ENCODE peak calls at places on chromosomes 6 and 20, in four cellular contexts. One of them, this sample, is unnamed.

GRCh38 chr6:121520337-121521163 is 85.1 kb downstream of the GJA1 start:
- DNase-seq in NT2/D1: peak; percentile 6
- DNase-seq in HepG2: no peak
- DNase-seq in GM12878: no peak
- DNase-seq in this sample: no peak

GRCh38 chr20:18719426-18719825 is 94.2 kb upstream of the SCP2D1 start:
- DNase-seq in NT2/D1: no peak
- DNase-seq in HepG2: no peak
- DNase-seq in GM12878: no peak
- DNase-seq in this sample: no peak

GRCh38 chr20:32249030-32249738 is 28.3 kb upstream of the KIF3B start:
- DNase-seq in NT2/D1: no peak
- DNase-seq in HepG2: no peak
- DNase-seq in GM12878: no peak
- DNase-seq in this sample: no peak

GRCh38 chr20:11502051-11502450 is 415.6 kb upstream of the BTBD3 start:
- DNase-seq in NT2/D1: no peak
- DNase-seq in HepG2: no peak
- DNase-seq in GM12878: no peak
- DNase-seq in this sample: no peak

GRCh38 chr6:168864541-168865495 is 388.8 kb downstream of the THBS2 start:
- DNase-seq in NT2/D1: no peak
- DNase-seq in HepG2: no peak
- DNase-seq in GM12878: no peak
- DNase-seq in this sample: no peak

GRCh38 chr6:113893866-113894265 is 36.7 kb downstream of the MARCKS start:
- DNase-seq in NT2/D1: no peak
- DNase-seq in HepG2: no peak
- DNase-seq in GM12878: no peak
- DNase-seq in this sample: no peak

GRCh38 chr6:20379231-20379630 is 22.4 kb upstream of the E2F3 start:
- DNase-seq in NT2/D1: no peak
- DNase-seq in HepG2: no peak
- DNase-seq in GM12878: no peak
- DNase-seq in this sample: no peak

GRCh38 chr6:14841901-14842421 is 403.9 kb upstream of the JARID2 start:
- DNase-seq in NT2/D1: no peak
- DNase-seq in HepG2: no peak
- DNase-seq in GM12878: no peak
- DNase-seq in this sample: no peak

GRCh38 chr20:25299801-25300200 is 51.9 kb downstream of the PYGB start:
- DNase-seq in NT2/D1: no peak
- DNase-seq in HepG2: no peak
- DNase-seq in GM12878: no peak
- DNase-seq in this sample: no peak

GRCh38 chr6:38527371-38527770 is 112.4 kb downstream of the BTBD9 start:
- DNase-seq in NT2/D1: no peak
- DNase-seq in HepG2: no peak
- DNase-seq in GM12878: no peak
- DNase-seq in this sample: no peak

GRCh38 chr6:108764580-108764950 is 83.7 kb upstream of the ARMC2 start:
- DNase-seq in NT2/D1: no peak
- DNase-seq in HepG2: peak; percentile 84
- DNase-seq in GM12878: no peak
- DNase-seq in this sample: no peak

GRCh38 chr20:53149184-53149651 is 177.1 kb downstream of the TSHZ2 start:
- DNase-seq in NT2/D1: no peak
- DNase-seq in HepG2: no peak
- DNase-seq in GM12878: no peak
- DNase-seq in this sample: no peak

GRCh38 chr6:125094563-125094962 is 59.0 kb upstream of the TPD52L1 start:
- DNase-seq in NT2/D1: no peak
- DNase-seq in HepG2: no peak
- DNase-seq in GM12878: no peak
- DNase-seq in this sample: no peak

GRCh38 chr6:17871836-17872235 is 115.6 kb downstream of the KIF13A start:
- DNase-seq in NT2/D1: no peak
- DNase-seq in HepG2: no peak
- DNase-seq in GM12878: no peak
- DNase-seq in this sample: no peak

GRCh38 chr6:53474010-53474409 is 70.9 kb downstream of the GCLC start:
- DNase-seq in NT2/D1: no peak
- DNase-seq in HepG2: no peak
- DNase-seq in GM12878: no peak
- DNase-seq in this sample: no peak

GRCh38 chr6:151847064-151847463 is 39.6 kb downstream of the ESR1 start:
- DNase-seq in NT2/D1: peak; percentile 39
- DNase-seq in HepG2: peak; percentile 46
- DNase-seq in GM12878: no peak
- DNase-seq in this sample: no peak

GRCh38 chr6:52407467-52407866 is 12.7 kb upstream of the EFHC1 start:
- DNase-seq in NT2/D1: no peak
- DNase-seq in HepG2: peak; percentile 68
- DNase-seq in GM12878: no peak
- DNase-seq in this sample: no peak

GRCh38 chr6:70325009-70325408 is 22.1 kb upstream of the COL9A1 start:
- DNase-seq in NT2/D1: no peak
- DNase-seq in HepG2: no peak
- DNase-seq in GM12878: no peak
- DNase-seq in this sample: no peak

GRCh38 chr6:4474810-4475209 is 301.4 kb upstream of the CDYL start:
- DNase-seq in NT2/D1: no peak
- DNase-seq in HepG2: no peak
- DNase-seq in GM12878: peak; percentile 12
- DNase-seq in this sample: no peak

GRCh38 chr6:42618686-42619085 is 54.9 kb downstream of the UBR2 start:
- DNase-seq in NT2/D1: peak; percentile 22
- DNase-seq in HepG2: no peak
- DNase-seq in GM12878: no peak
- DNase-seq in this sample: no peak

GRCh38 chr6:109296305-109296915 is 85.9 kb downstream of the CD164 start:
- DNase-seq in NT2/D1: no peak
- DNase-seq in HepG2: peak; percentile 47
- DNase-seq in GM12878: no peak
- DNase-seq in this sample: no peak

GRCh38 chr6:3331948-3332347 is 73.2 kb downstream of the PSMG4 start:
- DNase-seq in NT2/D1: no peak
- DNase-seq in HepG2: no peak
- DNase-seq in GM12878: no peak
- DNase-seq in this sample: no peak

GRCh38 chr6:13688692-13689196 is 22.9 kb downstream of the RANBP9 start:
- DNase-seq in NT2/D1: no peak
- DNase-seq in HepG2: no peak
- DNase-seq in GM12878: no peak
- DNase-seq in this sample: no peak

GRCh38 chr6:151481752-151482151 is 12.1 kb upstream of the CCDC170 start:
- DNase-seq in NT2/D1: no peak
- DNase-seq in HepG2: no peak
- DNase-seq in GM12878: no peak
- DNase-seq in this sample: no peak

GRCh38 chr20:8903655-8904605 is 165.0 kb upstream of the PLCB4 start:
- DNase-seq in NT2/D1: peak; percentile 11
- DNase-seq in HepG2: no peak
- DNase-seq in GM12878: no peak
- DNase-seq in this sample: no peak

GRCh38 chr6:156057869-156058268 is 602.2 kb upstream of the NOX3 start:
- DNase-seq in NT2/D1: no peak
- DNase-seq in HepG2: no peak
- DNase-seq in GM12878: no peak
- DNase-seq in this sample: no peak

GRCh38 chr20:62195072-62195400 is 12.2 kb downstream of the MTG2 start:
- DNase-seq in NT2/D1: no peak
- DNase-seq in HepG2: no peak
- DNase-seq in GM12878: no peak
- DNase-seq in this sample: no peak

GRCh38 chr20:46757754-46758678 is 48.6 kb downstream of the SLC2A10 start:
- DNase-seq in NT2/D1: peak; percentile 58
- DNase-seq in HepG2: peak; percentile 59
- DNase-seq in GM12878: peak; percentile 30
- DNase-seq in this sample: no peak

GRCh38 chr6:87277123-87277522 is 45.3 kb upstream of the SMIM8 start:
- DNase-seq in NT2/D1: no peak
- DNase-seq in HepG2: peak; percentile 22
- DNase-seq in GM12878: no peak
- DNase-seq in this sample: no peak

GRCh38 chr6:52361347-52361944 is 505 bp upstream of the PAQR8 start:
- DNase-seq in NT2/D1: no peak
- DNase-seq in HepG2: no peak
- DNase-seq in GM12878: no peak
- DNase-seq in this sample: no peak

DNA sequence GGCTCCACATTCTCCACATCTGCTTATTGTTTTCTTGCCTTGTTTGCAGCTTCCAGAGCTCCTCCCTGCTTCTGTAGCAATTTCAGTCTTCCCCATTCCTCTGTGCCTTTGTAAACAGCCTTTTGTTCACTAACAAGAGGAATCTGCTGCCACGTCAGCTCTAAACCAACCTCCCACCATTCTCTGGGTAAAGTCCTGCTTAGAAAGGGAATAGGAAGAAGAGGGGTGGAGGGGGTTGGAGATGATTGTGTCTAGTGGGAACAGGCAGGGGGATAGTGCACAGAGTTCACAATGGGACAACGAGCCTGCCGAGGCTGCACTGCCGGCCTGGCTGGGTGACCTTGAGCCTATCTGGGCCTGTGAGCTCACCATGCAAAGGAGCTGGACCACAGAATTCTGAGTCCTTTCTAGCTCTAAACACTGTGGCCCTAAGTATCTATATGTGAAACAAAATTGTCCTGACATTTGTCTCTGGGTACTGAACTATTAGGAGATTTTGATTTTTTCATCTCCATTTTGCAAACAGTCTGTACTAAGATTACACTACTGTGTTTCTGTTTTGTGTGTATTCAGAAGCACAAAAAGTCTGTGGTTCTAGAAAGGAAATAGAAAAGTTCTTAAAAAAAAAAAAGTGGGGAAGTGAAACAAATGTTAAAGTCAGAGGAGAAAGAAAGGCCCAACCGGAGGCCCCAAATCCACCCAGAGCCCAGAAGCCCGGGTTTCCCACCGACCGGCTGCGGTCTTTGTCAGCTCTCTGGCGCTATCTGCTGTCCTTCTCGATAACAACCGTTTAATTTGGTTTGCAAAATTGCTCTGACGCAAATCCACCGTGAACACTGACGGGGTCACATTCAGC is 1.4 kb upstream of the PRND start:
- DNase-seq in NT2/D1: peak; percentile 89
- DNase-seq in HepG2: peak; percentile 93
- DNase-seq in GM12878: peak; percentile 71
- DNase-seq in this sample: peak; percentile 38
- H3K4me3 ChIP-seq in NT2/D1: no peak overlapping the region
- H3K4me3 ChIP-seq in HepG2: peak overlapping the region; percentile 9
- H3K4me3 ChIP-seq in GM12878: peak overlapping the region; percentile 19
- H3K4me3 ChIP-seq in this sample: no peak overlapping the region

GRCh38 chr6:34806738-34807453 is 15.0 kb downstream of the BLTP3A start:
- DNase-seq in NT2/D1: no peak
- DNase-seq in HepG2: no peak
- DNase-seq in GM12878: no peak
- DNase-seq in this sample: no peak
- TF ChIP-seq SUZ12 in NT2/D1: no peak
- TF ChIP-seq SUZ12 in HepG2: no peak
- TF ChIP-seq SUZ12 in GM12878: no peak
- TF ChIP-seq SUZ12 in this sample: no peak

GRCh38 chr6:7111095-7111690 is 3.4 kb downstream of the RREB1 start:
- DNase-seq in NT2/D1: no peak
- DNase-seq in HepG2: no peak
- DNase-seq in GM12878: no peak
- DNase-seq in this sample: no peak

GRCh38 chr6:7115452-7116223 is 7.9 kb downstream of the RREB1 start:
- DNase-seq in NT2/D1: no peak
- DNase-seq in HepG2: no peak
- DNase-seq in GM12878: no peak
- DNase-seq in this sample: no peak

GRCh38 chr6:7110092-7110792 is 2.5 kb downstream of the RREB1 start:
- DNase-seq in NT2/D1: no peak
- DNase-seq in HepG2: no peak
- DNase-seq in GM12878: no peak
- DNase-seq in this sample: no peak

GRCh38 chr6:7114744-7115451 is 7.1 kb downstream of the RREB1 start:
- DNase-seq in NT2/D1: no peak
- DNase-seq in HepG2: no peak
- DNase-seq in GM12878: no peak
- DNase-seq in this sample: no peak

DNA sequence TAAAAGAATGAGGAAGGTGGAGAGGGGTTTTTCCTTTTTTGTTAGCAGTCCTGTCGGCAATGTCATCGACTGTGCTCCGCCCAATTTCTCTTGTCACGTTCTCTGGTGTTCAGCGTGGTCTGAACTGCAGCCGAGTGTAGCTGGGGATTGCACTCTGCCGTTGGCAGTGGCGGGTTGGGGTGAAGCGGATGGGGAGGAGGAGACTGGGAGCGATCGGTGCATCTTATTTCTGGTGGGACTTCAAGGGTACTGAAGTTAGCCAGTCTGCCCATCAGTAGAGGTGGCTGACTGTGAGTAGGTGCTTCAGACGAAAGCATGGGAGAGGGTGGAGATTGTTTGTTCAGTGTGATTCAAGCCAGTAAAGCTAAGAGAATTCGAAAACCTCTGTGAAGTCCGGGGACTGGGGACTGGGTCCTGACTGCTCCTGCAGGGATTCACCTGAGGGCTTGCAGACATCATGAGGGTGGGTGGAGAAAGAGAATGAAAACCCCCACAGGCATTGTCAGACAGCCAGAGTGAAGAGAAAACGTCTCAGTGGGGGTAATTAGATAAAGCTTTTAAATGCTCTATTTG is 5.1 kb downstream of the RREB1 start:
- DNase-seq in NT2/D1: no peak
- DNase-seq in HepG2: peak; percentile 69
- DNase-seq in GM12878: peak; percentile 41
- DNase-seq in this sample: no peak
- H3K4me3 ChIP-seq in NT2/D1: no peak overlapping the region
- H3K4me3 ChIP-seq in HepG2: peak overlapping the region; percentile 33
- H3K4me3 ChIP-seq in GM12878: peak overlapping the region; percentile 72
- H3K4me3 ChIP-seq in this sample: no peak overlapping the region

DNA sequence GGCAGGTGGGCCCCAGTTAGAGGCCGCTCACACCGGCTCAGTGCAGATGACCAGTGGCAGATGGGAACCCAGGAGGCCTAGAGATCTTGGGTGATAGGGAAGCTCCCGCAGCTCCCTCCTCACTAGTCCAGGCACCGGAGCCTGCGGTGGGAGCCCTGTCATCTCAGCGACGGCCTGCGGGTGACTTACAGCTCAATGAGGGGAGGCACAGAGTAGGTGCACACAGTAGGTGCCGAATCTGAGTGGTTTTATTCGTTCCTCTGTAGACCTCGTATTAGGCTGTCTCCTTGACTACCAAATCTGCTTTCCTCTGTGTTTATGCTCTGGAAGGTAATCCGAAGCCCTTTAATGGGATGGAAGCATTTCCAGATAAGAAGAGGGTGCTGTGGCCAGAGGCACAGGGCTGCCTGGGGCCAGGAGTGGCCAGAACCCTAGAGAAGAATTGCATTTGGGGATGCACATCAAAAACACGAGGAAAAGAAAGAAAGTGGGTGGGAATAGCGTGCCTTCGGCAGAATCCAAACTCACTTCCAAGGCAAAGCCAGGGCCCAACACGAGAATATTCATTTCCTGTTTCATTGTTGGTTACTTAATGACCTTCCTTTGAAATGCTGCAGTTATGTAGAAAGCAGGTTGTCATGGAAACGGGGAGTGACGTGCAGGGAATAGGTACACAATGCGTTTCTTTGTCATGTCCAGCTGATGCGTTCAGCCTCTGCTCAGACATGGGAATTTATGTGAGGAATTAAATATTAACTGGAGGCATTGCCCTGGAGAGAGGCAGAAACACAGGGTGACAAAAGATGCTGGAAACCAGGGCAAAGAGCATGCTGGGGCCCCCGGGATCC is 24.7 kb downstream of the MYT1 start:
- DNase-seq in NT2/D1: peak; percentile 94
- DNase-seq in HepG2: peak; percentile 100
- DNase-seq in GM12878: no peak
- DNase-seq in this sample: no peak
- TF ChIP-seq SUZ12 in NT2/D1: no peak
- TF ChIP-seq SUZ12 in HepG2: no peak
- TF ChIP-seq SUZ12 in GM12878: no peak
- TF ChIP-seq SUZ12 in this sample: no peak

This sample was measured in H1.